ENCODE peak calls at places on chromosome 6, in nine cellular contexts. E is Karpas-422, Z is colonic mucosa, U is neural progenitor cell, N is IMR-90, Y is astrocyte, I is H1, W is adipocyte, D is mammary epithelial cell. V is an unnamed sample.

GRCh38 chr6:14258695-14259655 is 141.4 kb downstream of the CD83 start:
- DNase-seq in U (peak), I (no peak), Z (no peak), N (peak), Y (no peak), W (no peak), E (no peak), D (no peak), V (peak)

GRCh38 chr6:36378243-36378920 is 9.1 kb downstream of the ETV7 start:
- DNase-seq in E (no peak), Z (no peak), W (no peak), Y (no peak), I (no peak), D (no peak), U (no peak), N (no peak), V (no peak)

GRCh38 chr6:74075323-74075722 is 379.3 kb downstream of the CD109 start:
- DNase-seq in Z (peak), N (peak), U (no peak), E (no peak), Y (no peak), I (no peak), W (peak), D (peak), V (no peak)

GRCh38 chr6:36334343-36334742 is 2.3 kb downstream of the BNIP5 start:
- DNase-seq in E (no peak), W (no peak), U (no peak), Y (no peak), N (no peak), Z (peak), I (no peak), D (no peak), V (no peak)

GRCh38 chr6:143963158-143963919 is 44.7 kb downstream of the PLAGL1 start:
- DNase-seq in E (no peak), D (no peak), W (no peak), U (peak), N (no peak), Z (no peak), I (no peak), Y (no peak), V (peak)

GRCh38 chr6:108027054-108027453 is 47.5 kb downstream of the OSTM1 start:
- DNase-seq in W (no peak), U (no peak), Z (no peak), N (no peak), D (no peak), I (no peak), E (no peak), Y (no peak), V (no peak)

GRCh38 chr6:97189767-97190166 is 93.2 kb downstream of the MMS22L start:
- DNase-seq in Y (peak), D (no peak), E (no peak), U (no peak), Z (no peak), N (peak), W (peak), I (no peak), V (no peak)

GRCh38 chr6:32968770-32969684 is 633 bp downstream of the BRD2 start:
- DNase-seq in E (peak), U (peak), I (peak), D (peak), N (peak), W (peak), Y (peak), Z (peak), V (peak)

GRCh38 chr6:131173680-131174079 is 38.4 kb downstream of the AKAP7 start:
- DNase-seq in U (no peak), E (no peak), N (peak), Y (peak), Z (no peak), D (peak), W (peak), I (no peak), V (no peak)

GRCh38 chr6:34595332-34596090 is 39.4 kb upstream of the SPDEF start:
- DNase-seq in D (peak), W (peak), N (peak), U (no peak), E (no peak), I (no peak), Z (no peak), Y (peak), V (no peak)

GRCh38 chr6:133099573-133099972 is 141.6 kb upstream of the EYA4 start:
- DNase-seq in N (peak), Z (no peak), U (no peak), I (no peak), D (peak), W (peak), E (no peak), Y (peak), V (no peak)

GRCh38 chr6:156948240-156948639 is 171.1 kb downstream of the ARID1B start:
- DNase-seq in D (no peak), E (no peak), U (no peak), N (no peak), I (no peak), Y (no peak), Z (no peak), W (no peak), V (no peak)

GRCh38 chr6:50380409-50381105 is 330.8 kb upstream of the DEFB112 start:
- DNase-seq in E (no peak), D (no peak), N (no peak), Y (no peak), W (no peak), Z (no peak), I (no peak), U (no peak), V (no peak)

GRCh38 chr6:145929037-145929633 is 35.0 kb downstream of the SHPRH start:
- DNase-seq in W (peak), N (peak), E (peak), D (peak), I (no peak), U (peak), Z (peak), Y (peak), V (no peak)

GRCh38 chr6:135950709-135951108 is 99.2 kb downstream of the PDE7B start:
- DNase-seq in Y (no peak), I (no peak), N (no peak), Z (no peak), D (no peak), U (no peak), E (no peak), W (no peak), V (no peak)

GRCh38 chr6:150752409-150752808 is 113.1 kb upstream of the MTHFD1L start:
- DNase-seq in D (peak), E (no peak), N (no peak), U (no peak), I (no peak), Z (no peak), Y (no peak), W (no peak), V (no peak)

GRCh38 chr6:12555267-12555666 is 161.3 kb upstream of the PHACTR1 start:
- DNase-seq in Y (peak), N (peak), W (peak), Z (no peak), D (peak), U (no peak), I (no peak), E (no peak), V (no peak)

GRCh38 chr6:157763129-157763893 is 59.7 kb upstream of the SNX9 start:
- DNase-seq in Z (peak), U (no peak), E (peak), Y (peak), W (peak), N (peak), D (peak), I (peak), V (peak)

GRCh38 chr6:40395066-40395697 is 192.0 kb downstream of the LRFN2 start:
- DNase-seq in Z (no peak), Y (no peak), W (no peak), I (no peak), E (no peak), N (no peak), U (no peak), D (no peak), V (peak)

GRCh38 chr6:63643862-63644261 is 8.3 kb downstream of the PHF3 start:
- DNase-seq in I (no peak), W (no peak), Y (no peak), D (no peak), U (no peak), E (no peak), N (peak), Z (no peak), V (no peak)

GRCh38 chr6:130895516-130895915 is 68.3 kb downstream of the SMLR1 start:
- DNase-seq in D (no peak), E (no peak), W (no peak), Y (no peak), N (no peak), I (no peak), U (no peak), Z (no peak), V (no peak)

GRCh38 chr6:6836609-6837406 is 248.3 kb downstream of the LY86 start:
- DNase-seq in E (no peak), Y (no peak), Z (no peak), N (no peak), U (no peak), W (no peak), I (no peak), D (no peak), V (no peak)

GRCh38 chr6:130765181-130765727 is 62.0 kb upstream of the SMLR1 start:
- DNase-seq in D (no peak), I (no peak), N (no peak), Z (no peak), E (no peak), W (no peak), U (no peak), Y (no peak), V (no peak)

GRCh38 chr6:147106759-147107401 is 97.3 kb upstream of the STXBP5 start:
- DNase-seq in Y (peak), I (no peak), D (no peak), N (peak), W (peak), E (no peak), U (no peak), Z (no peak), V (no peak)

GRCh38 chr6:90846824-90847223 is 260.0 kb upstream of the MAP3K7 start:
- DNase-seq in D (peak), N (no peak), W (no peak), Y (no peak), Z (no peak), E (no peak), U (no peak), I (no peak), V (no peak)

GRCh38 chr6:150229775-150230561 is 87.1 kb downstream of the PPP1R14C start:
- DNase-seq in Y (peak), D (peak), Z (no peak), E (no peak), U (no peak), N (peak), W (peak), I (no peak), V (peak)

GRCh38 chr6:90406142-90406794 is 109.6 kb upstream of the BACH2 start:
- DNase-seq in Z (no peak), W (peak), D (peak), E (no peak), Y (peak), U (no peak), N (peak), I (no peak), V (no peak)

DNA sequence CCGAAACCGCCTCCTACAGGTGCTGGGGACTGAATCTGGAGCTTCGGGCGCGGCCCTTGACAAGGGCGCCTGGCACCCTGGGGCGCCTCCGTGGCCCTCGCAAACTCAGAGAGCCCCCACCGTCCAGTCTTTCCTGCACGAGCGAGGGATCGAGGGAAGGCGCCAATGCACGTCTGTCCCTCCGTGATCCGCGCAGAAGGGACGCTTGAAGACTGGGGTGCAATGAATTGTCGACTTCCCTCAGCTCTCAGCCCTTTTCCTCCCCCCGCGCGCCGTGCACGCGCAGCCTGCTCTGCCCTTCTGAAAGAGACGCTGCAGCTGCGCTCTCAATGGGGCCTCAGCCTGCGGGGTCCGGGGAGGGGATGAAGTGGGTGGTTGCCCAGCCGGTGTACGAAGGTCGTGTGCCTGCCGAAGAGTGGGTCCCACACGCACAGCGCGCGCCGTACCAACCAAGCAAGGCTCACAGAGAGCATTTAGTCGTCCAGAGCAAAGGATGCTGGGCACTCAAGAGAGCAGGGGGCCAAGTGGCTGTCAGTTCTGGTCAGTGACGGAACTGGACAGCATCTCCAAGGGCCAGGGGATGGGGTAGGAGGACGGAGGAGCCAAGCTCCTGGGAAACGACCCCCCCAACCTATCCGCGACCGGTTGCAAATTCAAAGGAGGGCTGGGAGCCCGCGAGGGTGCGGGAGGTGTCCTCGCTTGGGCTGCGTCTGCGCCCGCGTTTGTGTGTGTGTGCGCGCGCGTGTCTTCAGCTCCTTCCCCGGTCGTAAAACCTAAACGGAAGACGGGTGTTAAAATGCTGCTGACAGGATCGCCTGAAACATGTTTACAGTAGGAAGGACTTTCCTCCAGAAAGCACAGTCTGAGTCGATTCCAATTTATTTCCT is 5.4 kb upstream of the SOX4 start:
- DNase-seq in N (peak), U (peak), I (no peak), Y (peak), W (peak), E (peak), Z (peak), D (peak), V (peak)
- H3K9ac ChIP-seq in N (peak), U (no peak), I (peak), Y (peak), W (peak), E (peak), Z (peak), D (peak), V (peak)

GRCh38 chr6:93968126-93968525 is 548.8 kb upstream of the EPHA7 start:
- DNase-seq in U (no peak), E (no peak), D (no peak), N (no peak), I (no peak), W (no peak), Z (peak), Y (no peak), V (no peak)
- H3K9ac ChIP-seq in U (no peak), E (no peak), D (no peak), N (no peak), I (no peak), W (no peak), Z (no peak), Y (no peak), V (no peak)

GRCh38 chr6:87722831-87723726 is 21.0 kb upstream of the AKIRIN2 start:
- DNase-seq in E (no peak), D (peak), Y (peak), Z (peak), N (peak), W (peak), U (peak), I (peak), V (peak)
- H3K9ac ChIP-seq in E (no peak), D (peak), Y (peak), Z (no peak), N (peak), W (peak), U (no peak), I (no peak), V (no peak)

GRCh38 chr6:160029525-160029924 is 60.6 kb downstream of the IGF2R start:
- DNase-seq in D (no peak), N (no peak), W (no peak), Y (no peak), I (no peak), Z (no peak), E (no peak), U (peak), V (peak)

GRCh38 chr6:160028487-160029275 is 59.8 kb downstream of the IGF2R start:
- DNase-seq in N (no peak), E (no peak), U (no peak), Y (no peak), W (no peak), Z (no peak), I (no peak), D (no peak), V (peak)

GRCh38 chr6:160027931-160028330 is 59.0 kb downstream of the IGF2R start:
- DNase-seq in N (no peak), Y (no peak), W (peak), Z (no peak), D (no peak), I (no peak), U (no peak), E (no peak), V (no peak)

GRCh38 chr6:160031442-160031841 is 62.6 kb downstream of the IGF2R start:
- DNase-seq in I (no peak), Y (peak), Z (no peak), D (no peak), N (peak), E (no peak), U (no peak), W (no peak), V (no peak)

GRCh38 chr6:160030103-160030502 is 61.2 kb downstream of the IGF2R start:
- DNase-seq in Y (peak), I (peak), D (peak), W (peak), N (peak), E (no peak), U (peak), Z (peak), V (peak)
- H3K9ac ChIP-seq in Y (peak), I (no peak), D (no peak), W (no peak), N (peak), E (no peak), U (no peak), Z (no peak), V (no peak)